ENCODE peak calls at places on chromosomes 13 and 19, in ten cellular contexts. R, W, A, I, F, T, K, H, N and Y are unnamed samples.

GRCh38 chr19:46724468-46724867 is 7.6 kb upstream of the PRKD2 start:
- DNase-seq in A (no peak), T (no peak), W (no peak), N (peak; percentile 15), H (no peak), K (no peak), F (no peak), R (no peak), I (no peak), Y (no peak)

GRCh38 chr19:52923782-52924593 is 760 bp upstream of the ZNF888 start:
- DNase-seq in F (peak; percentile 1), W (no peak), R (no peak), K (no peak), T (peak; percentile 63), I (peak; percentile 78), A (peak; percentile 40), H (no peak), N (no peak), Y (peak; percentile 44)

GRCh38 chr13:51955841-51956603 is 55.2 kb downstream of the ATP7B start:
- DNase-seq in T (no peak), W (no peak), H (no peak), F (no peak), A (no peak), K (no peak), R (no peak), I (no peak), N (no peak), Y (no peak)

GRCh38 chr19:29040951-29041350 is 172.0 kb downstream of the UQCRFS1 start:
- DNase-seq in T (no peak), W (no peak), F (no peak), R (no peak), H (no peak), I (no peak), K (no peak), N (no peak), A (no peak), Y (no peak)

GRCh38 chr19:33734913-33735312 is 61.8 kb upstream of the KCTD15 start:
- DNase-seq in W (no peak), F (no peak), H (no peak), R (no peak), T (no peak), N (no peak), A (no peak), K (no peak), I (no peak), Y (peak; percentile 60)

GRCh38 chr19:58040751-58041525 is 7.1 kb downstream of the ZSCAN1 start:
- DNase-seq in W (no peak), H (no peak), F (no peak), K (no peak), T (no peak), N (no peak), R (no peak), A (no peak), I (no peak), Y (no peak)

GRCh38 chr13:59326717-59327116 is 837.0 kb downstream of the DIAPH3 start:
- DNase-seq in K (no peak), F (no peak), A (no peak), H (no peak), W (no peak), T (no peak), R (no peak), I (no peak), N (no peak), Y (no peak)

GRCh38 chr19:50534478-50534877 is 20.8 kb upstream of the ASPDH start:
- DNase-seq in H (no peak), N (no peak), K (no peak), I (no peak), R (no peak), W (no peak), F (no peak), A (no peak), T (no peak), Y (no peak)

GRCh38 chr13:75415720-75416119 is 66.2 kb downstream of the TBC1D4 start:
- DNase-seq in T (no peak), W (no peak), I (peak; percentile 85), F (peak; percentile 43), A (no peak), N (no peak), R (no peak), K (no peak), H (no peak), Y (no peak)

GRCh38 chr19:39936622-39937021 is 2.2 kb upstream of the FCGBP start:
- DNase-seq in F (no peak), R (no peak), A (no peak), W (no peak), H (no peak), T (no peak), N (no peak), I (no peak), K (no peak), Y (no peak)

GRCh38 chr19:2973229-2973628 is 4.1 kb upstream of the TLE6 start:
- DNase-seq in K (no peak), H (no peak), I (peak; percentile 76), A (no peak), N (no peak), R (no peak), T (no peak), W (no peak), F (no peak), Y (no peak)

GRCh38 chr13:80217614-80218456 is 123.1 kb downstream of the SPRY2 start:
- DNase-seq in A (no peak), N (no peak), K (no peak), I (peak; percentile 23), T (peak; percentile 32), F (no peak), R (no peak), W (no peak), H (no peak), Y (no peak)

GRCh38 chr19:32404939-32405430 is 585 bp upstream of the DPY19L3 start:
- DNase-seq in A (no peak), W (peak; percentile 61), K (peak; percentile 70), H (peak; percentile 47), F (peak; percentile 77), I (peak; percentile 54), R (no peak), T (peak; percentile 50), N (peak; percentile 31), Y (peak; percentile 47)

GRCh38 chr13:76472916-76473315 is 413.3 kb downstream of the KCTD12 start:
- DNase-seq in K (no peak), H (no peak), I (no peak), R (no peak), A (no peak), F (no peak), T (no peak), N (no peak), W (peak; percentile 5), Y (no peak)

GRCh38 chr13:113882266-113882627 is 18.4 kb upstream of the GAS6 start:
- DNase-seq in R (no peak), I (no peak), K (no peak), H (no peak), F (no peak), W (no peak), T (no peak), N (no peak), A (no peak), Y (no peak)

GRCh38 chr13:79796116-79796515 is 315.2 kb downstream of the NDFIP2 start:
- DNase-seq in F (no peak), T (no peak), I (no peak), W (no peak), N (no peak), H (no peak), R (no peak), A (no peak), K (no peak), Y (no peak)

GRCh38 chr13:85497652-85498051 is 301.6 kb downstream of the SLITRK6 start:
- DNase-seq in H (no peak), F (no peak), K (no peak), N (no peak), R (no peak), T (peak; percentile 67), A (no peak), I (peak; percentile 30), W (no peak), Y (no peak)

GRCh38 chr19:8814176-8814575 is 17.9 kb downstream of the ZNF558 start:
- DNase-seq in I (no peak), F (no peak), H (no peak), T (no peak), N (no peak), R (no peak), K (no peak), A (no peak), W (no peak), Y (no peak)